ENCODE peak calls at places on chromosomes 5 and 9, in four cellular contexts. One of them, this sample, is unnamed.

GRCh38 chr5:15500326-15500958 is 462 bp downstream of the FBXL7 start:
- DNase-seq in bronchial epithelial cell: peak; percentile 7
- DNase-seq in astrocyte of the cerebellum: no peak
- DNase-seq in PC-3: no peak
- DNase-seq in this sample: peak; percentile 31

GRCh38 chr5:179313849-179314521 is 31.3 kb downstream of the ADAMTS2 start:
- DNase-seq in astrocyte of the cerebellum: peak; percentile 32
- DNase-seq in PC-3: no peak
- DNase-seq in bronchial epithelial cell: no peak
- DNase-seq in this sample: no peak

GRCh38 chr9:115980502-115980901 is 173.1 kb upstream of the PAPPA start:
- DNase-seq in astrocyte of the cerebellum: no peak
- DNase-seq in PC-3: no peak
- DNase-seq in bronchial epithelial cell: peak; percentile 39
- DNase-seq in this sample: no peak

GRCh38 chr9:26170224-26170623 is 492.0 kb upstream of the TUSC1 start:
- DNase-seq in PC-3: no peak
- DNase-seq in astrocyte of the cerebellum: no peak
- DNase-seq in bronchial epithelial cell: no peak
- DNase-seq in this sample: no peak

GRCh38 chr5:76479973-76480667 is 77.0 kb downstream of the IQGAP2 start:
- DNase-seq in PC-3: no peak
- DNase-seq in bronchial epithelial cell: no peak
- DNase-seq in astrocyte of the cerebellum: no peak
- DNase-seq in this sample: no peak

GRCh38 chr5:150000990-150001659 is 586 bp downstream of the HMGXB3 start:
- DNase-seq in astrocyte of the cerebellum: no peak
- DNase-seq in PC-3: peak; percentile 44
- DNase-seq in bronchial epithelial cell: peak; percentile 34
- DNase-seq in this sample: peak; percentile 62

GRCh38 chr5:163532203-163532892 is 26.9 kb downstream of the MAT2B start:
- DNase-seq in bronchial epithelial cell: no peak
- DNase-seq in astrocyte of the cerebellum: no peak
- DNase-seq in PC-3: no peak
- DNase-seq in this sample: no peak

GRCh38 chr5:5416733-5417132 is 5.7 kb upstream of the ICE1 start:
- DNase-seq in bronchial epithelial cell: no peak
- DNase-seq in PC-3: no peak
- DNase-seq in astrocyte of the cerebellum: no peak
- DNase-seq in this sample: no peak

GRCh38 chr5:38796000-38796738 is 49.6 kb upstream of the OSMR start:
- DNase-seq in astrocyte of the cerebellum: no peak
- DNase-seq in bronchial epithelial cell: no peak
- DNase-seq in PC-3: peak; percentile 17
- DNase-seq in this sample: no peak

GRCh38 chr5:173581408-173582197 is 34.8 kb downstream of the BOD1 start:
- DNase-seq in astrocyte of the cerebellum: no peak
- DNase-seq in PC-3: peak; percentile 70
- DNase-seq in bronchial epithelial cell: peak; percentile 4
- DNase-seq in this sample: peak; percentile 34

GRCh38 chr9:129999123-129999510 is 43.9 kb downstream of the FNBP1 start:
- DNase-seq in bronchial epithelial cell: no peak
- DNase-seq in astrocyte of the cerebellum: no peak
- DNase-seq in PC-3: no peak
- DNase-seq in this sample: no peak

GRCh38 chr5:125245216-125245615 is 498.8 kb upstream of the ZNF608 start:
- DNase-seq in PC-3: no peak
- DNase-seq in astrocyte of the cerebellum: no peak
- DNase-seq in bronchial epithelial cell: no peak
- DNase-seq in this sample: no peak

GRCh38 chr9:11194249-11194648 is 581.4 kb upstream of the PTPRD start:
- DNase-seq in PC-3: peak; percentile 30
- DNase-seq in bronchial epithelial cell: no peak
- DNase-seq in astrocyte of the cerebellum: no peak
- DNase-seq in this sample: no peak

GRCh38 chr9:112535364-112535763 is 48.7 kb downstream of the KIAA1958 start:
- DNase-seq in astrocyte of the cerebellum: no peak
- DNase-seq in PC-3: no peak
- DNase-seq in bronchial epithelial cell: no peak
- DNase-seq in this sample: no peak

GRCh38 chr5:131303537-131303936 is 39.7 kb downstream of the CDC42SE2 start:
- DNase-seq in astrocyte of the cerebellum: peak; percentile 32
- DNase-seq in PC-3: no peak
- DNase-seq in bronchial epithelial cell: peak; percentile 68
- DNase-seq in this sample: peak; percentile 60

GRCh38 chr9:69314547-69314946 is 10.5 kb upstream of the ENTREP1 start:
- DNase-seq in astrocyte of the cerebellum: no peak
- DNase-seq in bronchial epithelial cell: peak; percentile 63
- DNase-seq in PC-3: peak; percentile 14
- DNase-seq in this sample: peak; percentile 41

GRCh38 chr9:78004478-78005229 is 27.0 kb downstream of the GNAQ start:
- DNase-seq in bronchial epithelial cell: peak; percentile 38
- DNase-seq in astrocyte of the cerebellum: no peak
- DNase-seq in PC-3: peak; percentile 41
- DNase-seq in this sample: peak; percentile 30

GRCh38 chr9:68872026-68872501 is 141.8 kb downstream of the PRKACG start:
- DNase-seq in bronchial epithelial cell: no peak
- DNase-seq in astrocyte of the cerebellum: no peak
- DNase-seq in PC-3: no peak
- DNase-seq in this sample: no peak

DNA sequence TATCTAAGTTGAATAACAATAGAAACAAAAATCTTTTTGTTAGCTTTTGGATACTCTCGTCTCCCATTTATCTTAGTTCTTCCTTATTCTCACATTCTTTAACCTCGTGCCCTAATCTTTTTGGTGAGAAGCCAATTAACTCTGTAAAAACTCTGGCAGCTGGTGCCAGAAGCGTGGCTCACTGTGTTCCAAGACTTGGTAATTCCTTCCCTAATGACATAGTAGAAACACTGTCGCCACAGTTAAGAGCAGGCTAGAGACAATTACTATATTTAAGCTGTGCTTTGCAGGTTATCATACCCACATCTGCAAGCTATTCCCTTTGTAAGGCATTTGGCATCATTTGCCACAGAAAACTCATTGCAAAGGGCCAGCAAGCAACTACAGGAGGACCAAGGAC is 160.9 kb upstream of the PIK3R1 start:
- DNase-seq in bronchial epithelial cell: no peak
- DNase-seq in PC-3: no peak
- DNase-seq in astrocyte of the cerebellum: no peak
- DNase-seq in this sample: no peak
- H3K4me3 ChIP-seq in bronchial epithelial cell: no peak overlapping the region
- H3K4me3 ChIP-seq in PC-3: no peak overlapping the region
- H3K4me3 ChIP-seq in astrocyte of the cerebellum: no peak overlapping the region
- H3K4me3 ChIP-seq in this sample: no peak overlapping the region

GRCh38 chr9:13688223-13688989 is 408.9 kb upstream of the MPDZ start:
- DNase-seq in PC-3: peak; percentile 18
- DNase-seq in astrocyte of the cerebellum: peak; percentile 34
- DNase-seq in bronchial epithelial cell: peak; percentile 19
- DNase-seq in this sample: no peak

GRCh38 chr9:13689925-13690324 is 410.4 kb upstream of the MPDZ start:
- DNase-seq in astrocyte of the cerebellum: no peak
- DNase-seq in PC-3: peak; percentile 41
- DNase-seq in bronchial epithelial cell: peak; percentile 77
- DNase-seq in this sample: peak; percentile 19

GRCh38 chr9:13690595-13690994 is 411.1 kb upstream of the MPDZ start:
- DNase-seq in PC-3: peak; percentile 80
- DNase-seq in astrocyte of the cerebellum: no peak
- DNase-seq in bronchial epithelial cell: peak; percentile 73
- DNase-seq in this sample: peak; percentile 56

DNA sequence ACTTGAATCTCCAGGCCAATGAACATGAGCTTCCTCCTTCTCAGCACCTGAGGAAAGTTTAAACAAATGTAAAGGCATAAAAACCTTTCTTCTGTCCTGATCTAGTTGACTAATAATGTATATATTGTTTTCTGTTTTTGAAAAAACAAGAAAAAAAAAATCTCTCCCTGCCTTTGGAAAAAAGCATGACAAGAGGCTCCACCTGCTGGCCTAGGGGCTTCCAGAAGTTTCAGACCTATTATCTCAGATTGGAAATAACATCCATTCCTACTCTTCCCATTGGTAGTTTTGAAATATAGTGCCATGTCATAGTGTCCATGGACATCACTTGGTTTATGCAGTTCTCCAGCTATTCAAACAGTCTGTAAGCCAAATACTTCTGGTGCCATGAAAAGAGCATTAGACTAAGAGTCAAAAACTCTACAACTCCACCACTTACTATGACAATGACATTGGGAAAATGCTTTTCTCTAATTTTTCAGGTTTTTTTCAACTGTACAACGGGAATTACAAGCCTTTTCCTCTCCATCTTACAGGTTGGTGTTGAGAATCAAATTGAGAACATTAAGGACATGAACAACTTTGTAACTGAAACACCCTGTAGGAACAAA is 409.6 kb upstream of the MPDZ start:
- DNase-seq in astrocyte of the cerebellum: peak; percentile 9
- DNase-seq in bronchial epithelial cell: peak; percentile 33
- DNase-seq in PC-3: peak; percentile 32
- DNase-seq in this sample: peak; percentile 39
- TF ChIP-seq CTCF in astrocyte of the cerebellum: peak; percentile 66
- TF ChIP-seq CTCF in bronchial epithelial cell: peak; percentile 26
- TF ChIP-seq CTCF in PC-3: peak; percentile 65
- TF ChIP-seq CTCF in this sample: peak; percentile 55

GRCh38 chr5:16736158-16736994 is 119.6 kb upstream of the RETREG1 start:
- DNase-seq in astrocyte of the cerebellum: peak; percentile 37
- DNase-seq in PC-3: peak; percentile 83
- DNase-seq in bronchial epithelial cell: peak; percentile 94
- DNase-seq in this sample: peak; percentile 94
- H3K4me3 ChIP-seq in astrocyte of the cerebellum: peak overlapping the region; percentile 3
- H3K4me3 ChIP-seq in PC-3: no peak overlapping the region
- H3K4me3 ChIP-seq in bronchial epithelial cell: no peak overlapping the region
- H3K4me3 ChIP-seq in this sample: peak overlapping the region; percentile 1

DNA sequence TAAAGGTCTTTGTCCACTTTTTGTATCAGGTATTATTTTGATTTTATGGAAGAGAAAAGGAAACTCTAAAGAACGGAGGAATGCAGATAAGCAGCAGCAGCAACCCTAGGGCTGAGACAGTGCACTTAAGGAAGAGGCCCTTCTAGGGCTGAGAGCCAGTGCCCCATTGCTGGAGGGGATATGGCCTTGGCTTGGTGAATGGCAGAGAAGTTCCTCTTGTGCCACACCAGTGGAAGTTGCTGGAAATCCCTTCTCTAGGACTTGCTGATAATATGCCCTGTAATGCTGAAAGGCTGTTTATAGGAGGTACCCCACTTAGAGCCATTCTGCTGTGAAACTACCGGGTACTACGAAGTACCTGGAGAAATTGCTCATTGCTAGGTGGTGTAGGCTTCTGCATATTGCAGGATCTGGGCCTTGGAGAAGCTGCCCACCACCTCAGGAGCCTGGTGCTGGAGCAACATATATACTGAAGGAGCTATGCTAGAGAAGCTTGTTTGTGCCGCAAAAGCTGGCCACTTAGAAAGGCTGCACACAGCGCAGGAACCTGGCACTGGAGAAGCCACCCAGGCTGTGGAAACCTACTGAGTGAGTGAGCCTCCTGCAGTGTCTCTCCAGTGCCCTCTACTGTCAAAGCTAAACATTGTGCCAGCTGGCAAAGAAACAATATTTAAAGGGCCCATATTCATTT is 9.6 kb upstream of the UBTD2 start:
- DNase-seq in astrocyte of the cerebellum: peak; percentile 47
- DNase-seq in bronchial epithelial cell: peak; percentile 65
- DNase-seq in PC-3: peak; percentile 81
- DNase-seq in this sample: peak; percentile 79
- TF ChIP-seq CTCF in astrocyte of the cerebellum: peak; percentile 86
- TF ChIP-seq CTCF in bronchial epithelial cell: peak; percentile 91
- TF ChIP-seq CTCF in PC-3: peak; percentile 92
- TF ChIP-seq CTCF in this sample: peak; percentile 96

GRCh38 chr5:36079200-36079761 is 12.6 kb upstream of the UGT3A2 start:
- DNase-seq in PC-3: peak; percentile 82
- DNase-seq in astrocyte of the cerebellum: peak; percentile 15
- DNase-seq in bronchial epithelial cell: peak; percentile 71
- DNase-seq in this sample: peak; percentile 73
- H3K4me3 ChIP-seq in PC-3: peak overlapping the region; percentile 9
- H3K4me3 ChIP-seq in astrocyte of the cerebellum: no peak overlapping the region
- H3K4me3 ChIP-seq in bronchial epithelial cell: no peak overlapping the region
- H3K4me3 ChIP-seq in this sample: no peak overlapping the region

DNA sequence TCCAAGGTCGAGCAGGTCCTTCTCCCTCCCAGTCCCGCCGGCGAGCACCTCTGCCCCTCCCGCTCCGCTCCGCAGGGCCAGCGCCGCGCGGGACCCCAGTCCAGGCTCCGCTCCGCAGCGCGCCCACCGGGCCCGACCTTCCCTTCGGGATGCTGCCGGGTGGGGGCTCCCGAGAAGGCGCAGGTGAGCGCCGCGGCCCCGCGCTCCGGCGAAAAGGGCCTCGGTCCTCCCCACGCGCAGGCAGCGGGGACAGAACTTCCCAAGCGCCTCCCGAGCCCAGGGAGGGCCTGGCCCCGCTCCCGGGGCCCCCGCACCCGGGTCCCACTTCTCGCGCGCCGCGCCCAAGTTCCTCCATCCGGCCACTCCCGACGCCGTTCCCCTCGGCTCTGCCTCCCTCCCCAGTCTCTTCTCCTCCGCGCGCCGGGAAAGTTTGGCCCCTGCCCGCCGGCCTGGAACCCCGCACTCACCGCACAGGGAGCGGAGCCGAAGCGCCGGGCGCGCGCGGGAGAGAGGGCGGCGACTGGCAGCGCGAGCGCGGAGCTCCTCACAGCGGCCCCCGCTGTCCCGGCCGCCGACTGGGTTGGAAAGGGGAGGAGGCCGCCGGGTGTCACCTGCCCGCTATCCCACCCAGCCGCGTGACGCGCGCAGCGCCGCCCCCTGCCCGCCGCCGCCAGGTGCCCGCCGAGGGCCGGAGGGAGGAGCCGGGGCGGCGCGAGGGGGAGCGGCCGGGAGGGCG is at the start of gene ELOVL7:
- DNase-seq in PC-3: peak; percentile 35
- DNase-seq in astrocyte of the cerebellum: no peak
- DNase-seq in bronchial epithelial cell: peak; percentile 61
- DNase-seq in this sample: peak; percentile 92
- TF ChIP-seq CTCF in PC-3: no peak
- TF ChIP-seq CTCF in astrocyte of the cerebellum: peak; percentile 16
- TF ChIP-seq CTCF in bronchial epithelial cell: peak; percentile 65
- TF ChIP-seq CTCF in this sample: peak; percentile 18